ENCODE peak calls at places on chromosomes 6 and 20, in ten cellular contexts. M, N, L, C, I, D, T, V, K and J are unnamed samples.

GRCh38 chr6:94658929-94659328 is 918.4 kb upstream of the MANEA start:
- DNase-seq in M (no peak), N (no peak), L (no peak), C (no peak), I (no peak), D (no peak), T (no peak), V (no peak), K (no peak), J (no peak)

GRCh38 chr6:53916804-53917463 is 122.1 kb downstream of the LRRC1 start:
- DNase-seq in M (no peak), N (no peak), L (no peak), C (no peak), I (no peak), D (no peak), T (no peak), V (no peak), K (no peak), J (no peak)

GRCh38 chr6:33080127-33081089 is 4.6 kb downstream of the HLA-DPB1 start:
- DNase-seq in M (peak; percentile 48), N (no peak), L (peak; percentile 63), C (no peak), I (no peak), D (peak; percentile 75), T (peak; percentile 91), V (peak; percentile 77), K (peak; percentile 38), J (no peak)

GRCh38 chr6:12709556-12709955 is 7.0 kb upstream of the PHACTR1 start:
- DNase-seq in M (no peak), N (no peak), L (no peak), C (no peak), I (no peak), D (no peak), T (no peak), V (no peak), K (no peak), J (no peak)

GRCh38 chr6:25499851-25500250 is 152.2 kb upstream of the SCGN start:
- DNase-seq in M (peak; percentile 6), N (no peak), L (no peak), C (no peak), I (no peak), D (no peak), T (no peak), V (peak; percentile 12), K (no peak), J (no peak)

GRCh38 chr6:47241742-47242482 is 67.8 kb downstream of the TNFRSF21 start:
- DNase-seq in M (no peak), N (no peak), L (peak; percentile 90), C (peak; percentile 5), I (no peak), D (no peak), T (no peak), V (no peak), K (no peak), J (no peak)

GRCh38 chr6:112202639-112203341 is 51.6 kb downstream of the LAMA4 start:
- DNase-seq in M (no peak), N (no peak), L (peak; percentile 45), C (no peak), I (no peak), D (no peak), T (no peak), V (peak; percentile 53), K (no peak), J (no peak)

GRCh38 chr6:28643017-28643740 is 117.5 kb downstream of the GPX5 start:
- DNase-seq in M (peak; percentile 78), N (no peak), L (peak; percentile 74), C (no peak), I (no peak), D (no peak), T (no peak), V (peak; percentile 81), K (peak; percentile 36), J (peak; percentile 36)

GRCh38 chr6:143677891-143678737 is at the start of gene PHACTR2:
- DNase-seq in M (peak; percentile 71), N (peak; percentile 4), L (peak; percentile 77), C (peak; percentile 32), I (peak; percentile 79), D (peak; percentile 66), T (peak; percentile 92), V (peak; percentile 63), K (peak; percentile 75), J (peak; percentile 31)

GRCh38 chr6:118485601-118486550 is 62.2 kb upstream of the PLN start:
- DNase-seq in M (peak; percentile 34), N (no peak), L (peak; percentile 26), C (no peak), I (no peak), D (no peak), T (no peak), V (no peak), K (no peak), J (peak; percentile 47)

GRCh38 chr6:36566418-36566905 is 19.2 kb upstream of the STK38 start:
- DNase-seq in M (no peak), N (no peak), L (no peak), C (no peak), I (no peak), D (no peak), T (no peak), V (no peak), K (no peak), J (no peak)

GRCh38 chr6:121222656-121223055 is 111.6 kb downstream of the TBC1D32 start:
- DNase-seq in M (peak; percentile 79), N (no peak), L (peak; percentile 26), C (peak; percentile 29), I (no peak), D (no peak), T (no peak), V (peak; percentile 45), K (no peak), J (no peak)

DNA sequence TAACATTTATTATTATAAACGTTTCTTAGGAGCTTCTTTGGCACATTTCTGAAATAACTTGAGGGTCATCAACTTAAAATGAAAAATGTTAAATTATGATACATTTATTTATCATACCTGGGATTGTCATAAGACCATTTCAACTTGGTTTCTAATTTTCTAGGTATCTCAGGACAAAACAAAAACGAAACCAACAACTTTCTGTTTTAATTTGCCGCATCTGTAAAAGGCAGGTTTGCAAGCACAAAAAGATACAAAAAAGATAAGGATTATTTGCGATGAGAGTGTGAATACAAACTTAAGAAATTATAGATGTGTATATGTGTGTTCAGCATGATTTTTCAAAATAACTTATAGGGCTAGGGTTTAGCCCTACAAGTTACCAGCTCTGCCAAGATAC is 395.0 kb upstream of the RUNX2 start:
- DNase-seq in M (no peak), N (no peak), L (no peak), C (no peak), I (no peak), D (no peak), T (no peak), V (no peak), K (no peak), J (no peak)
- H3K4me3 ChIP-seq in M (no peak overlapping the region), N (peak overlapping the region; percentile 36), L (no peak overlapping the region), C (no peak overlapping the region), I (no peak overlapping the region), D (no peak overlapping the region), T (no peak overlapping the region), V (no peak overlapping the region), K (no peak overlapping the region), J (peak overlapping the region; percentile 18)

GRCh38 chr6:162448294-162448693 is 279.3 kb downstream of the PRKN start:
- DNase-seq in M (no peak), N (no peak), L (no peak), C (no peak), I (no peak), D (no peak), T (no peak), V (no peak), K (no peak), J (no peak)
- H3K4me3 ChIP-seq in M (no peak overlapping the region), N (no peak overlapping the region), L (no peak overlapping the region), C (no peak overlapping the region), I (no peak overlapping the region), D (no peak overlapping the region), T (no peak overlapping the region), V (no peak overlapping the region), K (no peak overlapping the region), J (no peak overlapping the region)

GRCh38 chr20:63008541-63009043 is 1.8 kb upstream of the BHLHE23 start:
- DNase-seq in M (no peak), N (no peak), L (no peak), C (no peak), I (no peak), D (no peak), T (no peak), V (no peak), K (no peak), J (no peak)

GRCh38 chr20:63006611-63007471 is at the start of gene BHLHE23:
- DNase-seq in M (no peak), N (no peak), L (no peak), C (no peak), I (peak; percentile 66), D (no peak), T (no peak), V (no peak), K (no peak), J (no peak)

GRCh38 chr20:63007722-63008488 is 1.1 kb upstream of the BHLHE23 start:
- DNase-seq in M (no peak), N (no peak), L (no peak), C (no peak), I (peak; percentile 74), D (no peak), T (no peak), V (no peak), K (no peak), J (no peak)

GRCh38 chr20:63005862-63006564 is 751 bp downstream of the BHLHE23 start:
- DNase-seq in M (peak; percentile 10), N (no peak), L (peak; percentile 22), C (no peak), I (peak; percentile 47), D (no peak), T (no peak), V (no peak), K (no peak), J (no peak)

GRCh38 chr20:63007472-63007721 is 633 bp upstream of the BHLHE23 start:
- DNase-seq in M (no peak), N (no peak), L (no peak), C (no peak), I (peak; percentile 70), D (no peak), T (no peak), V (no peak), K (no peak), J (no peak)
- H3K4me3 ChIP-seq in M (no peak overlapping the region), N (peak overlapping the region; percentile 11), L (no peak overlapping the region), C (no peak overlapping the region), I (no peak overlapping the region), D (no peak overlapping the region), T (no peak overlapping the region), V (no peak overlapping the region), K (no peak overlapping the region), J (no peak overlapping the region)

DNA sequence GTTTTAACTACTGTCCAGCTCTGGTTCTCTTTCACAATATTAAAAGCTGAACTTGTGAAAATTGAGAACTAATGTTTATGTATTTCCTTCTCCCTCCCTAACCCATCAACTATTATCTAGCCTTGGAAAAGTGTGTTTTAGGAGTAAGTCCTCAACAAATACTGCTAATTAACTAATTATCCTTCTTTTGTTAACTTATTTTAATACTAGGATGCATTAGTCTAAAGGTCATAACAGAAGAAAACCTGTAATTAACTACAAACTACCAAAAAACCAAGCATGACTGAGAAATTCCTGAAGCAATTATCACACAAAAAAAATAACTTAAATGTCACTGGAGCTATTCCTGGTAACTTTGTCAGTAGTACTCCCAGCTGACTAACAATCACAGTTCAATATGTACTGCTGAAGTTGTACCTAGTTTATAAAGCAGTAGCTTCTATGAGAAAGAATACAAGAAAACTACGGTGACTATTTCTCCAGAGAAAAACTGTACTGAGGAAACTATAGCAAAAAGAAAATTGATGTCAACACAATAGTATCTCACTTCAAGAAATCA is 301.9 kb downstream of the LAMA2 start:
- DNase-seq in M (peak; percentile 50), N (no peak), L (no peak), C (no peak), I (no peak), D (no peak), T (no peak), V (no peak), K (no peak), J (no peak)
- H3K4me3 ChIP-seq in M (no peak overlapping the region), N (no peak overlapping the region), L (no peak overlapping the region), C (no peak overlapping the region), I (no peak overlapping the region), D (no peak overlapping the region), T (no peak overlapping the region), V (no peak overlapping the region), K (no peak overlapping the region), J (no peak overlapping the region)